ENCODE peak calls at places on chromosomes 4 and X, in five cellular contexts. One of them, this sample, is unnamed.

GRCh38 chrX:103883533-103883932 is 51.5 kb upstream of the RAB9B start:
- DNase-seq in HCT116: no peak
- DNase-seq in K562: no peak
- DNase-seq in GM12878: no peak
- DNase-seq in SK-N-SH: no peak
- DNase-seq in this sample: no peak

GRCh38 chr4:110164856-110165255 is 33.6 kb downstream of the ELOVL6 start:
- DNase-seq in HCT116: no peak
- DNase-seq in SK-N-SH: no peak
- DNase-seq in K562: no peak
- DNase-seq in GM12878: no peak
- DNase-seq in this sample: no peak

GRCh38 chr4:1171306-1172227 is 816 bp downstream of the SPON2 start:
- DNase-seq in GM12878: no peak
- DNase-seq in K562: no peak
- DNase-seq in HCT116: no peak
- DNase-seq in SK-N-SH: peak; percentile 68
- DNase-seq in this sample: no peak

GRCh38 chrX:39983715-39984114 is 114.0 kb downstream of the BCOR start:
- DNase-seq in K562: no peak
- DNase-seq in HCT116: no peak
- DNase-seq in GM12878: no peak
- DNase-seq in SK-N-SH: no peak
- DNase-seq in this sample: no peak

GRCh38 chr4:78764498-78764961 is 11.6 kb upstream of the BMP2K start:
- DNase-seq in GM12878: no peak
- DNase-seq in HCT116: no peak
- DNase-seq in K562: no peak
- DNase-seq in SK-N-SH: no peak
- DNase-seq in this sample: no peak

GRCh38 chr4:39367166-39367565 is 1.0 kb upstream of the RFC1 start:
- DNase-seq in HCT116: no peak
- DNase-seq in K562: no peak
- DNase-seq in SK-N-SH: no peak
- DNase-seq in GM12878: no peak
- DNase-seq in this sample: no peak

GRCh38 chr4:115234405-115235093 is 121.1 kb upstream of the NDST4 start:
- DNase-seq in SK-N-SH: peak; percentile 15
- DNase-seq in GM12878: peak; percentile 12
- DNase-seq in HCT116: peak; percentile 22
- DNase-seq in K562: no peak
- DNase-seq in this sample: peak; percentile 3

GRCh38 chrX:102008901-102009300 is 77.1 kb upstream of the ZMAT1 start:
- DNase-seq in HCT116: no peak
- DNase-seq in K562: no peak
- DNase-seq in SK-N-SH: no peak
- DNase-seq in GM12878: no peak
- DNase-seq in this sample: no peak

GRCh38 chrX:24482823-24483410 is 17.8 kb downstream of the PDK3 start:
- DNase-seq in K562: no peak
- DNase-seq in SK-N-SH: no peak
- DNase-seq in GM12878: no peak
- DNase-seq in HCT116: no peak
- DNase-seq in this sample: no peak

DNA sequence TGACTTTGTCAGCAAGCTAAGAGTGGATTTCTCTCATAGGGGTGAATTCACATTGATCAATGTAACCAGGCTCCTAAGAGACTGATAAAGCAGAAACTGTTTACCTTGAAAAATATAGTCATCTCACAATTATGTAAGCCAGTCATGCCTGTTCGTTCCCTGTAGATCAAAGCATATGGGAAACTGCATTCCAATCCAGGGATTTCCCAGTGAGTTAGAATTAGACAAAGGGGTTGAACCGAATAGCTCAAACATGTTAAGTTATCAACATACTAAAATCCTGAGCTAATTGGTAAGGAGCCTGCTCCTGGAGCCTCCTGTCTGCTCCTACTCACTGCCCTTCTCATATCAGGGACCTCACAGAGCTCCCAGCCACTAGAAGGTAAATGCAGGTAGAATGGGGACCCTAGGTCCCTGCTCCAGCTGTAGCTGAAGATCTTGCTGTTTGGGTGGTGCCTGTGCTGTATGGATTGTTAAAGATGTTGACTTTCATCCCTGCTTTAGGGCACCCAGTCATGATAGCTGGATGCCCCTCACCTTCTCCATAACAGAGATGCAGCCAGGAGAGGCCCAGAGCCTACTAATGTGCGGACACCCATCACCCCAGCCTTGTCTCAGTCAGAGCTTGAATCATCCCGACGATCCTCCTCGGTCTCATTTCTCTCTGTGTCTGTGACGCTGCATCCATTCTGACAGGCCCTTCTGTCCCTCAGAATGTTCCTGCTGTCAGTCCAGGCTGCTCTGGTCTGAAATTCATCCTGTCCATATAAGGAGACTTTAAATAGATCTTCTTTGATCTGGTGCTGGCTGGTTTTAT is 341.6 kb upstream of the GATB start:
- DNase-seq in SK-N-SH: no peak
- DNase-seq in K562: no peak
- DNase-seq in GM12878: no peak
- DNase-seq in HCT116: peak; percentile 23
- DNase-seq in this sample: no peak
- TF ChIP-seq JUND in SK-N-SH: no peak
- TF ChIP-seq JUND in K562: no peak
- TF ChIP-seq JUND in GM12878: no peak
- TF ChIP-seq JUND in HCT116: no peak
- TF ChIP-seq JUND in this sample: no peak

DNA sequence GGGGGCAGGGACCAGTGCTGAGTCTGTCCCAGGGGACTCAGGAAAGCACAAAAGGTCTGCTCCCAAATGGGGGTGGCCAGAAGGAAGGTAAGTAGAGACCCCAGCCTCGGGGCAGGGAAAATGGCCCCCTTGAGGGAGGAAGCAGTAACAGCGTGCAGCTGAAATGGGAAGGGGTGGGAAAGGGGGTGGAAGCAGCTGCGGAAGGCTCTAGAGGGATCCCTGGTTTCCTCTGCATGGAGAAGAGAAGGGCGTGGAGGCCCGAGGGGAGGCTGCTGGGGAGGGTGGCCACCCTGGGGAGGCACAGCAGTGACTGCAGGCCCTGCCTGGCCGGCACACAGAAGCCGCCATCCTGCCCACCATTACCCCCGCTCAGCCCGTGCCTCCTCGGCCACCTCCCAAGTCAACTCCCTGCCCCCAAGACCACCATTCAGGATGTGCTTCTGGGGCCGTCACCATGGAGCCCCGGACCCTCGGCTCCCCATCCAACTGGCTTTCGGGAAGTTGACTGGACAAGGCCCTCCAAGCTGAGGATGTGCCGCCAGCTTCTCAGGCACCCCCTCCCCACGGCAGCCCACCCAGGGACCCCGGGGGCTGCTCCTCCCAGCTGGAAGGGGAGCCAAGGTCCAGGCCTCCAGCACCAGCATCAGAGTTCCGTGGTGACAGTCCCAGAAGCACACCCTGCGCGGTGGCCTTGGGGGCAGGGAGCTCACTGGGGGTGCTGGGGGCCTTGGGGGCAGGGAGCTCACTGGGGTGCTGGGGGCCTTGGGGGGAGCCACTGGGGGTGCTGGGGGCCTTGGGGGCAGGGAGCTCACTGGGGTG is 23.6 kb downstream of the CFAP99 start:
- DNase-seq in K562: peak; percentile 37
- DNase-seq in HCT116: no peak
- DNase-seq in SK-N-SH: no peak
- DNase-seq in GM12878: no peak
- DNase-seq in this sample: no peak
- TF ChIP-seq JUND in K562: no peak
- TF ChIP-seq JUND in HCT116: no peak
- TF ChIP-seq JUND in SK-N-SH: no peak
- TF ChIP-seq JUND in GM12878: no peak
- TF ChIP-seq JUND in this sample: no peak

GRCh38 chrX:44489515-44489914 is 53.1 kb downstream of the FUNDC1 start:
- DNase-seq in SK-N-SH: no peak
- DNase-seq in GM12878: no peak
- DNase-seq in K562: no peak
- DNase-seq in HCT116: no peak
- DNase-seq in this sample: no peak

GRCh38 chrX:44495091-44495490 is 47.6 kb downstream of the FUNDC1 start:
- DNase-seq in SK-N-SH: no peak
- DNase-seq in GM12878: no peak
- DNase-seq in HCT116: no peak
- DNase-seq in K562: no peak
- DNase-seq in this sample: no peak

DNA sequence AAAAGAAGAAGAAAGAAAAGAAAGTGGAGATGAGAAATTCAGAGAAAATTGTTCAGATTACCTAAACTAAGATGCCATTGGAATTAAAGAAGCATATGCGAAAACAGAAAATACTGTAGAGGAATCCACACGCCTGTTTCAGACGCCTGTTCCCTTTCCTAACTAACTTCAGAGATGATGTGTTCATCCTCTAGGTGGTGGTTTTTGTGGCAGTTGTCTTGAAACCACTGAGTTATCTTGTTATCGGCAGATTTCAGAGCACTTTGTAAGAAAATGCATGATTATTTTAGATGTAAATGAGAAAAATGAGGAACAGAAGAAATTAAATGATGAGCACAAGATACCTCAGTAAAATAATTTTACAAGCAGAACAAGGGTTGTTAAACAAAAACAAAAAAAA is 48.3 kb downstream of the FUNDC1 start:
- DNase-seq in K562: no peak
- DNase-seq in SK-N-SH: no peak
- DNase-seq in GM12878: no peak
- DNase-seq in HCT116: no peak
- DNase-seq in this sample: no peak
- TF ChIP-seq JUND in K562: no peak
- TF ChIP-seq JUND in SK-N-SH: no peak
- TF ChIP-seq JUND in GM12878: no peak
- TF ChIP-seq JUND in HCT116: no peak
- TF ChIP-seq JUND in this sample: no peak

GRCh38 chr4:54184581-54184980 is 44.5 kb upstream of the PDGFRA start:
- DNase-seq in GM12878: no peak
- DNase-seq in K562: no peak
- DNase-seq in HCT116: no peak
- DNase-seq in SK-N-SH: no peak
- DNase-seq in this sample: no peak

GRCh38 chr4:54185380-54185779 is 43.7 kb upstream of the PDGFRA start:
- DNase-seq in HCT116: peak; percentile 13
- DNase-seq in GM12878: no peak
- DNase-seq in K562: peak; percentile 12
- DNase-seq in SK-N-SH: no peak
- DNase-seq in this sample: no peak

GRCh38 chr4:54187148-54187547 is 41.9 kb upstream of the PDGFRA start:
- DNase-seq in SK-N-SH: no peak
- DNase-seq in GM12878: no peak
- DNase-seq in K562: no peak
- DNase-seq in HCT116: no peak
- DNase-seq in this sample: no peak

GRCh38 chr4:54186371-54186770 is 42.7 kb upstream of the PDGFRA start:
- DNase-seq in GM12878: no peak
- DNase-seq in HCT116: no peak
- DNase-seq in SK-N-SH: no peak
- DNase-seq in K562: no peak
- DNase-seq in this sample: no peak

GRCh38 chr4:54185871-54186270 is 43.2 kb upstream of the PDGFRA start:
- DNase-seq in HCT116: no peak
- DNase-seq in SK-N-SH: peak; percentile 33
- DNase-seq in K562: no peak
- DNase-seq in GM12878: no peak
- DNase-seq in this sample: no peak
- TF ChIP-seq JUND in HCT116: no peak
- TF ChIP-seq JUND in SK-N-SH: no peak
- TF ChIP-seq JUND in K562: no peak
- TF ChIP-seq JUND in GM12878: no peak
- TF ChIP-seq JUND in this sample: no peak

This sample was measured in T47D.